ENCODE peak calls at places on chromosomes 6 and 20, in five cellular contexts. One of them, this sample, is unnamed.

GRCh38 chr6:48389146-48390043 is 278.4 kb upstream of the PTCHD4 start:
- DNase-seq in NCI-H345: peak
- DNase-seq in CD8-positive, alpha-beta memory T cell: no peak
- DNase-seq in activated T-helper 1 cell treated with anti-CD3 and anti-CD28 coated beads, Interleukin-12 subunit alpha, Interleukin-12 subunit beta, Interleukin-2, Interleukin-4 antibody, amounts not matched to agents 30 ng/mL and 10 ng/mL and 1 ng/mL, durations not matched to agents 14 hours and 24 hours and 36 hours: no peak
- DNase-seq in fibroblast of gingiva: no peak
- DNase-seq in this sample: no peak

GRCh38 chr6:126548301-126548700 is 208.4 kb downstream of the CENPW start:
- DNase-seq in fibroblast of gingiva: peak
- DNase-seq in CD8-positive, alpha-beta memory T cell: no peak
- DNase-seq in NCI-H345: no peak
- DNase-seq in activated T-helper 1 cell treated with anti-CD3 and anti-CD28 coated beads, Interleukin-12 subunit alpha, Interleukin-12 subunit beta, Interleukin-2, Interleukin-4 antibody, amounts not matched to agents 30 ng/mL and 10 ng/mL and 1 ng/mL, durations not matched to agents 14 hours and 24 hours and 36 hours: no peak
- DNase-seq in this sample: no peak

GRCh38 chr6:164303092-164304007 is 888.8 kb downstream of the QKI start:
- DNase-seq in CD8-positive, alpha-beta memory T cell: no peak
- DNase-seq in NCI-H345: no peak
- DNase-seq in fibroblast of gingiva: no peak
- DNase-seq in activated T-helper 1 cell treated with anti-CD3 and anti-CD28 coated beads, Interleukin-12 subunit alpha, Interleukin-12 subunit beta, Interleukin-2, Interleukin-4 antibody, amounts not matched to agents 30 ng/mL and 10 ng/mL and 1 ng/mL, durations not matched to agents 14 hours and 24 hours and 36 hours: no peak
- DNase-seq in this sample: no peak

GRCh38 chr6:53813801-53814200 is 19.0 kb downstream of the LRRC1 start:
- DNase-seq in CD8-positive, alpha-beta memory T cell: no peak
- DNase-seq in activated T-helper 1 cell treated with anti-CD3 and anti-CD28 coated beads, Interleukin-12 subunit alpha, Interleukin-12 subunit beta, Interleukin-2, Interleukin-4 antibody, amounts not matched to agents 30 ng/mL and 10 ng/mL and 1 ng/mL, durations not matched to agents 14 hours and 24 hours and 36 hours: no peak
- DNase-seq in NCI-H345: no peak
- DNase-seq in fibroblast of gingiva: no peak
- DNase-seq in this sample: no peak

GRCh38 chr20:22160254-22160653 is 424.1 kb downstream of the FOXA2 start:
- DNase-seq in fibroblast of gingiva: no peak
- DNase-seq in CD8-positive, alpha-beta memory T cell: no peak
- DNase-seq in activated T-helper 1 cell treated with anti-CD3 and anti-CD28 coated beads, Interleukin-12 subunit alpha, Interleukin-12 subunit beta, Interleukin-2, Interleukin-4 antibody, amounts not matched to agents 30 ng/mL and 10 ng/mL and 1 ng/mL, durations not matched to agents 14 hours and 24 hours and 36 hours: no peak
- DNase-seq in NCI-H345: no peak
- DNase-seq in this sample: peak

GRCh38 chr20:39190666-39191570 is 228.8 kb downstream of the DHX35 start:
- DNase-seq in NCI-H345: no peak
- DNase-seq in CD8-positive, alpha-beta memory T cell: no peak
- DNase-seq in fibroblast of gingiva: peak
- DNase-seq in activated T-helper 1 cell treated with anti-CD3 and anti-CD28 coated beads, Interleukin-12 subunit alpha, Interleukin-12 subunit beta, Interleukin-2, Interleukin-4 antibody, amounts not matched to agents 30 ng/mL and 10 ng/mL and 1 ng/mL, durations not matched to agents 14 hours and 24 hours and 36 hours: no peak
- DNase-seq in this sample: no peak

GRCh38 chr6:148999921-149000589 is 253.2 kb downstream of the UST start:
- DNase-seq in CD8-positive, alpha-beta memory T cell: no peak
- DNase-seq in activated T-helper 1 cell treated with anti-CD3 and anti-CD28 coated beads, Interleukin-12 subunit alpha, Interleukin-12 subunit beta, Interleukin-2, Interleukin-4 antibody, amounts not matched to agents 30 ng/mL and 10 ng/mL and 1 ng/mL, durations not matched to agents 14 hours and 24 hours and 36 hours: no peak
- DNase-seq in NCI-H345: no peak
- DNase-seq in fibroblast of gingiva: peak
- DNase-seq in this sample: no peak

GRCh38 chr6:129493396-129493902 is 216.5 kb downstream of the ARHGAP18 start:
- DNase-seq in NCI-H345: no peak
- DNase-seq in fibroblast of gingiva: no peak
- DNase-seq in CD8-positive, alpha-beta memory T cell: no peak
- DNase-seq in activated T-helper 1 cell treated with anti-CD3 and anti-CD28 coated beads, Interleukin-12 subunit alpha, Interleukin-12 subunit beta, Interleukin-2, Interleukin-4 antibody, amounts not matched to agents 30 ng/mL and 10 ng/mL and 1 ng/mL, durations not matched to agents 14 hours and 24 hours and 36 hours: no peak
- DNase-seq in this sample: no peak

GRCh38 chr6:168031411-168032382 is 34.2 kb downstream of the KIF25 start:
- DNase-seq in NCI-H345: no peak
- DNase-seq in fibroblast of gingiva: peak
- DNase-seq in activated T-helper 1 cell treated with anti-CD3 and anti-CD28 coated beads, Interleukin-12 subunit alpha, Interleukin-12 subunit beta, Interleukin-2, Interleukin-4 antibody, amounts not matched to agents 30 ng/mL and 10 ng/mL and 1 ng/mL, durations not matched to agents 14 hours and 24 hours and 36 hours: no peak
- DNase-seq in CD8-positive, alpha-beta memory T cell: no peak
- DNase-seq in this sample: no peak

GRCh38 chr6:89205819-89206218 is 11.3 kb downstream of the GABRR1 start:
- DNase-seq in activated T-helper 1 cell treated with anti-CD3 and anti-CD28 coated beads, Interleukin-12 subunit alpha, Interleukin-12 subunit beta, Interleukin-2, Interleukin-4 antibody, amounts not matched to agents 30 ng/mL and 10 ng/mL and 1 ng/mL, durations not matched to agents 14 hours and 24 hours and 36 hours: no peak
- DNase-seq in CD8-positive, alpha-beta memory T cell: no peak
- DNase-seq in fibroblast of gingiva: no peak
- DNase-seq in NCI-H345: no peak
- DNase-seq in this sample: no peak